ENCODE peak calls at places on chromosomes 6 and 20, in four cellular contexts. R is amniotic stem cell; K is activated CD8-positive, alpha-beta T cell treated with anti-CD3 and anti-CD28 coated beads for 36 hours; G is psoas muscle. T is an unnamed sample.

GRCh38 chr6:18330548-18331066 is 56.5 kb upstream of the RNF144B start:
- DNase-seq in K (no peak), R (no peak), G (no peak), T (no peak)

GRCh38 chr6:148926478-148926877 is 179.6 kb downstream of the UST start:
- DNase-seq in G (no peak), R (no peak), K (no peak), T (no peak)

GRCh38 chr6:77987035-77987384 is 334.2 kb downstream of the MEI4 start:
- DNase-seq in R (no peak), K (no peak), G (no peak), T (no peak)

GRCh38 chr20:14245368-14245970 is 91.9 kb downstream of the FLRT3 start:
- DNase-seq in R (no peak), G (no peak), K (no peak), T (no peak)

GRCh38 chr6:4936681-4937041 is 67.2 kb downstream of the RPP40 start:
- DNase-seq in G (no peak), R (no peak), K (peak), T (peak)

GRCh38 chr20:41133709-41134361 is 3.5 kb upstream of the PLCG1 start:
- DNase-seq in K (peak), G (no peak), R (no peak), T (no peak)

GRCh38 chr6:116229287-116229913 is 24.5 kb downstream of the TSPYL4 start:
- DNase-seq in G (peak), K (peak), R (peak), T (peak)

GRCh38 chr20:3628502-3629314 is 34.5 kb downstream of the GFRA4 start:
- DNase-seq in K (no peak), G (no peak), R (no peak), T (no peak)

GRCh38 chr6:1986454-1987243 is 258.8 kb downstream of the GMDS start:
- DNase-seq in G (no peak), K (no peak), R (no peak), T (no peak)

GRCh38 chr20:10987651-10988383 is 314.0 kb upstream of the JAG1 start:
- DNase-seq in R (no peak), G (no peak), K (no peak), T (no peak)

GRCh38 chr6:2507638-2508037 is 243.1 kb downstream of the MYLK4 start:
- DNase-seq in R (no peak), K (no peak), G (no peak), T (no peak)

GRCh38 chr6:42845327-42845694 is 34.1 kb upstream of the RPL7L1 start:
- DNase-seq in K (no peak), R (no peak), G (no peak), T (no peak)

GRCh38 chr6:26328265-26328844 is 36.6 kb upstream of the BTN3A2 start:
- DNase-seq in K (peak), G (no peak), R (no peak), T (no peak)

GRCh38 chr6:90454835-90455427 is 131.9 kb downstream of the MAP3K7 start:
- DNase-seq in R (no peak), G (no peak), K (no peak), T (no peak)

GRCh38 chr6:169589699-169590257 is 112.1 kb downstream of the WDR27 start:
- DNase-seq in R (no peak), K (peak), G (no peak), T (no peak)

GRCh38 chr6:169198885-169199284 is 54.8 kb downstream of the THBS2 start:
- DNase-seq in R (no peak), K (no peak), G (no peak), T (no peak)

GRCh38 chr6:6656287-6656686 is 67.8 kb downstream of the LY86 start:
- DNase-seq in G (no peak), K (no peak), R (no peak), T (no peak)

GRCh38 chr6:86558318-86558717 is 379.0 kb upstream of the HTR1E start:
- DNase-seq in K (no peak), G (no peak), R (no peak), T (no peak)

GRCh38 chr20:25179439-25180089 is 15.9 kb upstream of the ENTPD6 start:
- DNase-seq in G (no peak), R (no peak), K (no peak), T (no peak)

GRCh38 chr20:56724246-56724757 is 95.2 kb downstream of the TFAP2C start:
- DNase-seq in K (no peak), G (no peak), R (no peak), T (no peak)

GRCh38 chr6:167968091-167968490 is 29.4 kb upstream of the KIF25 start:
- DNase-seq in R (no peak), G (no peak), K (peak), T (no peak)

GRCh38 chr20:58433759-58434158 is 44.7 kb downstream of the VAPB start:
- DNase-seq in G (no peak), K (no peak), R (no peak), T (no peak)